ENCODE peak calls at places on chromosomes 4 and X, in four cellular contexts. I, F, C and T are unnamed samples. For H3K36me3, the result is how much of the 10 kb centered on the place peaks cover.

GRCh38 chr4:61408163-61408562 is 208.0 kb downstream of the ADGRL3 start:
- DNase-seq in I (no peak), F (no peak), C (no peak), T (no peak)

GRCh38 chrX:39769748-39770147 is 328.0 kb downstream of the BCOR start:
- DNase-seq in I (no peak), F (no peak), C (no peak), T (no peak)

GRCh38 chrX:9071031-9071650 is 37.2 kb upstream of the FAM9B start:
- DNase-seq in I (no peak), F (peak), C (peak), T (peak)

GRCh38 chr4:122450847-122451246 is 5.7 kb downstream of the IL2 start:
- DNase-seq in I (no peak), F (peak), C (no peak), T (peak)

GRCh38 chrX:109660756-109661155 is 35.8 kb upstream of the KCNE5 start:
- DNase-seq in I (no peak), F (peak), C (no peak), T (no peak)

GRCh38 chr4:52983563-52984303 is 121.6 kb downstream of the RASL11B start:
- DNase-seq in I (peak), F (peak), C (peak), T (peak)

GRCh38 chr4:101774807-101775206 is 15.7 kb upstream of the BANK1 start:
- DNase-seq in I (no peak), F (peak), C (peak), T (no peak)

GRCh38 chr4:161656525-161656924 is 507.3 kb downstream of the FSTL5 start:
- DNase-seq in I (no peak), F (no peak), C (no peak), T (no peak)

GRCh38 chr4:186190456-186191265 is 706 bp upstream of the CYP4V2 start:
- DNase-seq in I (no peak), F (no peak), C (peak), T (no peak)

GRCh38 chrX:154827624-154828408 is 6.6 kb downstream of the SMIM9 start:
- DNase-seq in I (no peak), F (no peak), C (no peak), T (no peak)

GRCh38 chrX:8684201-8684600 is 47.7 kb downstream of the ANOS1 start:
- DNase-seq in I (no peak), F (no peak), C (no peak), T (no peak)

GRCh38 chrX:12548746-12549145 is 242.5 kb upstream of the PRPS2 start:
- DNase-seq in I (no peak), F (peak), C (peak), T (no peak)

GRCh38 chr4:169658970-169659735 is 38.8 kb downstream of the CLCN3 start:
- DNase-seq in I (no peak), F (no peak), C (no peak), T (peak)

GRCh38 chr4:73251384-73251783 is 7.2 kb downstream of the ANKRD17 start:
- DNase-seq in I (no peak), F (no peak), C (no peak), T (no peak)
- TF ChIP-seq CTCF in I (no peak), F (no peak), C (no peak), T (peak)

DNA sequence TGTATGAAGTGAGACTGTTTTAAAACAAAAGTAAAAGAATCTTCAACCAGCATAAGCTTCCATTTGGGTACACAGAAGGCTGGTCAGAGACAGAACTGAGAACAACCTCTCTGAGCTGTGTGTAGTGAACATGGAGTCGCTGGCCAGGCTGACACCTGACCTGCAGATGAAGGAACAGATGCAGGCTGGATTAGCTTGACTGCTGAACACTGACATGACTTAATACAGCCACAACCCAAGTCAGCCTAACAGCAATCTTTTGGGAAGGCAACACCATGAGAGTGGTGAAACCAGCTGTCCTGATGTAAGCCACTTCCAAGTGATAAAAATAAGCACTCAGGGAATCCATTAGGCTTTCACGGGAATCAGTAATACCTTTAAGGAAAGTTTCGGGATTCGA is 10.1 kb downstream of the SCARB2 start:
- DNase-seq in I (no peak), F (no peak), C (no peak), T (no peak)
- H3K27ac ChIP-seq in I (no peak), F (peak), C (no peak), T (no peak)

GRCh38 chrX:1593286-1594271 is 2.2 kb downstream of the AKAP17A start:
- DNase-seq in I (no peak), F (no peak), C (no peak), T (no peak)
- H3K36me3 ChIP-seq in I (under half), F (under half), C (under half), T (under half)

GRCh38 chr4:114326358-114326757 is 272.2 kb upstream of the UGT8 start:
- DNase-seq in I (no peak), F (no peak), C (no peak), T (no peak)
- TF ChIP-seq CTCF in I (no peak), F (no peak), C (no peak), T (no peak)

GRCh38 chr4:157832596-157832995 is 340.2 kb downstream of the GASK1B start:
- DNase-seq in I (no peak), F (no peak), C (no peak), T (no peak)

GRCh38 chr4:157840630-157841029 is 332.2 kb downstream of the GASK1B start:
- DNase-seq in I (no peak), F (no peak), C (no peak), T (no peak)

GRCh38 chr4:157837071-157837470 is 335.8 kb downstream of the GASK1B start:
- DNase-seq in I (no peak), F (no peak), C (no peak), T (no peak)

GRCh38 chr4:157838366-157838765 is 334.5 kb downstream of the GASK1B start:
- DNase-seq in I (no peak), F (no peak), C (no peak), T (no peak)
- H3K27ac ChIP-seq in I (no peak), F (no peak), C (no peak), T (no peak)

DNA sequence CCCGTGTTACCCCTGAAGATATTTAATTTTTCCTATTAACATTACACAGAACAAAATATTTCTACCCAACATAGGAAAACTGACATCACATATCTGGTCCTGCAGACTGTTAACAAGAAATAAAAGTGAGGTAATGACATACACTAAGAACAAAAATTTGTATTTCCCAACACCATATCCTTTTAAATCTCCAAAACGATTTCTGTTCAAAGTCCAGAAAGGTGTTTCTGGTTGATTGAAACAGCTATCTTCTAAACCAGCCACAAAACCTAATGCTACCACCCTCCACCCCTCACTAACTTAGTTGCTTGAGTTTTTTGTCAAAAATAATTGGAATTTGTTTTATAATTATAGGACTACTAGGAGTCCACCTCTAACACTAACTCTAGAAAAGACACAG is 7.1 kb downstream of the ANKRD50 start:
- DNase-seq in I (no peak), F (no peak), C (no peak), T (no peak)
- H3K36me3 ChIP-seq in I (under half), F (under half), C (under half), T (under half)

GRCh38 chrX:129934461-129934860 is 28.5 kb downstream of the UTP14A start:
- DNase-seq in I (no peak), F (no peak), C (no peak), T (no peak)
- TF ChIP-seq CTCF in I (no peak), F (no peak), C (no peak), T (no peak)

GRCh38 chr4:140659935-140660710 is 91.4 kb upstream of the UCP1 start:
- DNase-seq in I (no peak), F (peak), C (peak), T (no peak)
- H3K27ac ChIP-seq in I (no peak), F (no peak), C (no peak), T (no peak)

GRCh38 chr4:10097906-10098769 is 18.5 kb downstream of the WDR1 start:
- DNase-seq in I (no peak), F (no peak), C (no peak), T (no peak)

GRCh38 chr4:10100734-10101216 is 15.8 kb downstream of the WDR1 start:
- DNase-seq in I (no peak), F (no peak), C (no peak), T (no peak)

GRCh38 chr4:10099521-10100325 is 16.9 kb downstream of the WDR1 start:
- DNase-seq in I (no peak), F (no peak), C (no peak), T (no peak)

GRCh38 chr4:10096976-10097330 is 19.6 kb downstream of the WDR1 start:
- DNase-seq in I (no peak), F (no peak), C (no peak), T (no peak)

DNA sequence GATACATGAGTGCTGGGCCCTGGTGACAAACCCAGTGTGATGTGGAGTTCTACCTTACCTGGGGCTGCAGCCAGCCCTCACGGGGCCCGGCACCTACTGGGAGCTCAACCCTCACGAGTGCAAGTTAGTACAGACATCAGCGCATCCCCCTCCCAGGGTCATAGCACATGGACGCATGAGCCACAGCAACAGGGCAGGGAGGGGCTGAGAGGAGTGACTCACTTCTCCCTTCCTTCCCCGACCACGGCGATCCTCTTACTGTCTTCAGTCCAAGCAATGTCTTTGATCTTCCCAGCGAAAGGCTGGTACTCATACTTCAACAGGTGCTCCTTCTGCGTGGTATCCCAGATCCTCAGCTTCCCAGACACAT is 17.8 kb downstream of the WDR1 start:
- DNase-seq in I (no peak), F (peak), C (peak), T (peak)
- H3K36me3 ChIP-seq in I (under half), F (half or more), C (half or more), T (half or more)